ENCODE peak calls at places on chromosome 9, in nine cellular contexts. One of them, this sample, is unnamed.
A peak's percentile ranks its signal among the peaks of the same experiment; 100 is the strongest.

GRCh38 chr9:117734523-117735314 is 30.5 kb downstream of the TLR4 start:
- DNase-seq in IMR-90: no peak
- DNase-seq in mammary epithelial cell: peak; percentile 25
- DNase-seq in K562: no peak
- DNase-seq in fibroblast of lung: no peak
- DNase-seq in heart right ventricle: no peak
- DNase-seq in heart left ventricle: no peak
- DNase-seq in MM.1S: no peak
- DNase-seq in psoas muscle: no peak
- DNase-seq in this sample: no peak

GRCh38 chr9:130185494-130186005 is 13.3 kb downstream of the NCS1 start:
- DNase-seq in IMR-90: peak; percentile 53
- DNase-seq in mammary epithelial cell: no peak
- DNase-seq in K562: no peak
- DNase-seq in fibroblast of lung: peak; percentile 36
- DNase-seq in heart right ventricle: no peak
- DNase-seq in heart left ventricle: no peak
- DNase-seq in MM.1S: no peak
- DNase-seq in psoas muscle: no peak
- DNase-seq in this sample: no peak

GRCh38 chr9:134764870-134765269 is 115.7 kb upstream of the FCN2 start:
- DNase-seq in IMR-90: no peak
- DNase-seq in mammary epithelial cell: no peak
- DNase-seq in K562: no peak
- DNase-seq in fibroblast of lung: no peak
- DNase-seq in heart right ventricle: no peak
- DNase-seq in heart left ventricle: no peak
- DNase-seq in MM.1S: no peak
- DNase-seq in psoas muscle: no peak
- DNase-seq in this sample: no peak

GRCh38 chr9:129172816-129173215 is 5.2 kb downstream of the IER5L start:
- DNase-seq in IMR-90: no peak
- DNase-seq in mammary epithelial cell: no peak
- DNase-seq in K562: no peak
- DNase-seq in fibroblast of lung: no peak
- DNase-seq in heart right ventricle: peak; percentile 29
- DNase-seq in heart left ventricle: no peak
- DNase-seq in MM.1S: no peak
- DNase-seq in psoas muscle: no peak
- DNase-seq in this sample: no peak

GRCh38 chr9:132670359-132670815 is at the start of gene GTF3C4:
- DNase-seq in IMR-90: peak; percentile 12
- DNase-seq in mammary epithelial cell: peak; percentile 75
- DNase-seq in K562: peak; percentile 87
- DNase-seq in fibroblast of lung: peak; percentile 81
- DNase-seq in heart right ventricle: peak; percentile 88
- DNase-seq in heart left ventricle: peak; percentile 89
- DNase-seq in MM.1S: peak; percentile 78
- DNase-seq in psoas muscle: peak; percentile 92
- DNase-seq in this sample: peak; percentile 61

GRCh38 chr9:1505489-1505888 is 455.3 kb downstream of the DMRT2 start:
- DNase-seq in IMR-90: no peak
- DNase-seq in mammary epithelial cell: no peak
- DNase-seq in K562: no peak
- DNase-seq in fibroblast of lung: no peak
- DNase-seq in heart right ventricle: no peak
- DNase-seq in heart left ventricle: no peak
- DNase-seq in MM.1S: no peak
- DNase-seq in psoas muscle: no peak
- DNase-seq in this sample: no peak

GRCh38 chr9:72464819-72465218 is 56.6 kb upstream of the TMC1 start:
- DNase-seq in IMR-90: no peak
- DNase-seq in mammary epithelial cell: no peak
- DNase-seq in K562: no peak
- DNase-seq in fibroblast of lung: no peak
- DNase-seq in heart right ventricle: no peak
- DNase-seq in heart left ventricle: peak; percentile 12
- DNase-seq in MM.1S: no peak
- DNase-seq in psoas muscle: no peak
- DNase-seq in this sample: no peak

GRCh38 chr9:73080110-73080683 is 71.5 kb upstream of the ANXA1 start:
- DNase-seq in IMR-90: no peak
- DNase-seq in mammary epithelial cell: no peak
- DNase-seq in K562: no peak
- DNase-seq in fibroblast of lung: no peak
- DNase-seq in heart right ventricle: no peak
- DNase-seq in heart left ventricle: no peak
- DNase-seq in MM.1S: no peak
- DNase-seq in psoas muscle: no peak
- DNase-seq in this sample: peak; percentile 23

GRCh38 chr9:19162956-19163355 is 35.7 kb upstream of the PLIN2 start:
- DNase-seq in IMR-90: no peak
- DNase-seq in mammary epithelial cell: peak; percentile 67
- DNase-seq in K562: no peak
- DNase-seq in fibroblast of lung: peak; percentile 55
- DNase-seq in heart right ventricle: no peak
- DNase-seq in heart left ventricle: no peak
- DNase-seq in MM.1S: no peak
- DNase-seq in psoas muscle: peak; percentile 67
- DNase-seq in this sample: no peak

GRCh38 chr9:34557421-34558321 is 31.9 kb downstream of the CNTFR start:
- DNase-seq in IMR-90: no peak
- DNase-seq in mammary epithelial cell: no peak
- DNase-seq in K562: no peak
- DNase-seq in fibroblast of lung: no peak
- DNase-seq in heart right ventricle: no peak
- DNase-seq in heart left ventricle: no peak
- DNase-seq in MM.1S: no peak
- DNase-seq in psoas muscle: no peak
- DNase-seq in this sample: no peak

GRCh38 chr9:91038483-91039124 is 237.0 kb downstream of the SYK start:
- DNase-seq in IMR-90: no peak
- DNase-seq in mammary epithelial cell: no peak
- DNase-seq in K562: no peak
- DNase-seq in fibroblast of lung: no peak
- DNase-seq in heart right ventricle: no peak
- DNase-seq in heart left ventricle: no peak
- DNase-seq in MM.1S: no peak
- DNase-seq in psoas muscle: no peak
- DNase-seq in this sample: no peak

GRCh38 chr9:136531904-136532798 is 13.7 kb downstream of the NOTCH1 start:
- DNase-seq in IMR-90: no peak
- DNase-seq in mammary epithelial cell: no peak
- DNase-seq in K562: no peak
- DNase-seq in fibroblast of lung: no peak
- DNase-seq in heart right ventricle: no peak
- DNase-seq in heart left ventricle: no peak
- DNase-seq in MM.1S: no peak
- DNase-seq in psoas muscle: no peak
- DNase-seq in this sample: no peak

GRCh38 chr9:13163287-13163686 is 116.2 kb downstream of the MPDZ start:
- DNase-seq in IMR-90: no peak
- DNase-seq in mammary epithelial cell: no peak
- DNase-seq in K562: no peak
- DNase-seq in fibroblast of lung: no peak
- DNase-seq in heart right ventricle: no peak
- DNase-seq in heart left ventricle: no peak
- DNase-seq in MM.1S: no peak
- DNase-seq in psoas muscle: no peak
- DNase-seq in this sample: no peak

GRCh38 chr9:38414040-38414723 is 10.1 kb downstream of the IGFBPL1 start:
- DNase-seq in IMR-90: no peak
- DNase-seq in mammary epithelial cell: no peak
- DNase-seq in K562: no peak
- DNase-seq in fibroblast of lung: no peak
- DNase-seq in heart right ventricle: no peak
- DNase-seq in heart left ventricle: no peak
- DNase-seq in MM.1S: no peak
- DNase-seq in psoas muscle: no peak
- DNase-seq in this sample: no peak

DNA sequence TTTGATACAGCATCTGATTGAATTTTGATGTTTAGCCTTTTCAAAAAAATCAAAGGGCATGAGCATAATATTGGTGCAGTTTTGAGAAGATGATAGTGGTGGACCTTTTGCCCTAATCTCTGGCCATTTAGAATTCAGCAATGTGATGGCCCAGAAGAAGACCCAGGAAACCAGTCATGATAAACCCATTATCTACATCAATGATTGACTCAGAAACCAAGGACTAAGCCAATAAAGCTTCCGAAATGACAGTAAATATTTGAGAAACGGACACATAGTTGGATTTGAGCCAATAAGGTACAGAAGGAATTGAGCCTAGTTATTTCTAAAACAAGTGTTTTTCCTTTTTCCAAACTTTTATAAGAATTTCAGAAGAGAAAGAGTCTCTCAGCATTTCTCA is 1158.8 kb upstream of the DMAC1 start:
- DNase-seq in IMR-90: no peak
- DNase-seq in mammary epithelial cell: no peak
- DNase-seq in K562: no peak
- DNase-seq in fibroblast of lung: no peak
- DNase-seq in heart right ventricle: no peak
- DNase-seq in heart left ventricle: no peak
- DNase-seq in MM.1S: no peak
- DNase-seq in psoas muscle: no peak
- DNase-seq in this sample: no peak
- H3K27me3 ChIP-seq in IMR-90: no peaks in the 10 kb centered on the region
- H3K27me3 ChIP-seq in mammary epithelial cell: no peaks in the 10 kb centered on the region
- H3K27me3 ChIP-seq in K562: no peaks in the 10 kb centered on the region
- H3K27me3 ChIP-seq in fibroblast of lung: no peaks in the 10 kb centered on the region
- H3K27me3 ChIP-seq in heart right ventricle: no peaks in the 10 kb centered on the region
- H3K27me3 ChIP-seq in heart left ventricle: no peaks in the 10 kb centered on the region
- H3K27me3 ChIP-seq in MM.1S: no peaks in the 10 kb centered on the region
- H3K27me3 ChIP-seq in psoas muscle: no peaks in the 10 kb centered on the region
- H3K27me3 ChIP-seq in this sample: no peaks in the 10 kb centered on the region

GRCh38 chr9:84573098-84573497 is 96.4 kb upstream of the NTRK2 start:
- DNase-seq in IMR-90: no peak
- DNase-seq in mammary epithelial cell: no peak
- DNase-seq in K562: no peak
- DNase-seq in fibroblast of lung: no peak
- DNase-seq in heart right ventricle: no peak
- DNase-seq in heart left ventricle: no peak
- DNase-seq in MM.1S: no peak
- DNase-seq in psoas muscle: no peak
- DNase-seq in this sample: no peak

GRCh38 chr9:84575705-84576104 is 93.8 kb upstream of the NTRK2 start:
- DNase-seq in IMR-90: no peak
- DNase-seq in mammary epithelial cell: no peak
- DNase-seq in K562: no peak
- DNase-seq in fibroblast of lung: no peak
- DNase-seq in heart right ventricle: no peak
- DNase-seq in heart left ventricle: no peak
- DNase-seq in MM.1S: no peak
- DNase-seq in psoas muscle: no peak
- DNase-seq in this sample: no peak

GRCh38 chr9:84567776-84568175 is 101.8 kb upstream of the NTRK2 start:
- DNase-seq in IMR-90: no peak
- DNase-seq in mammary epithelial cell: no peak
- DNase-seq in K562: no peak
- DNase-seq in fibroblast of lung: no peak
- DNase-seq in heart right ventricle: no peak
- DNase-seq in heart left ventricle: no peak
- DNase-seq in MM.1S: no peak
- DNase-seq in psoas muscle: no peak
- DNase-seq in this sample: no peak

GRCh38 chr9:84570482-84571154 is 98.9 kb upstream of the NTRK2 start:
- DNase-seq in IMR-90: no peak
- DNase-seq in mammary epithelial cell: no peak
- DNase-seq in K562: no peak
- DNase-seq in fibroblast of lung: no peak
- DNase-seq in heart right ventricle: no peak
- DNase-seq in heart left ventricle: no peak
- DNase-seq in MM.1S: no peak
- DNase-seq in psoas muscle: no peak
- DNase-seq in this sample: no peak
- H3K4me1 ChIP-seq in IMR-90: no peaks in the 10 kb centered on the region
- H3K4me1 ChIP-seq in mammary epithelial cell: no peaks in the 10 kb centered on the region
- H3K4me1 ChIP-seq in K562: no peaks in the 10 kb centered on the region
- H3K4me1 ChIP-seq in fibroblast of lung: no peaks in the 10 kb centered on the region
- H3K4me1 ChIP-seq in heart right ventricle: no peaks in the 10 kb centered on the region
- H3K4me1 ChIP-seq in heart left ventricle: no peaks in the 10 kb centered on the region
- H3K4me1 ChIP-seq in MM.1S: no peaks in the 10 kb centered on the region
- H3K4me1 ChIP-seq in psoas muscle: no peaks in the 10 kb centered on the region
- H3K4me1 ChIP-seq in this sample: no peaks in the 10 kb centered on the region

DNA sequence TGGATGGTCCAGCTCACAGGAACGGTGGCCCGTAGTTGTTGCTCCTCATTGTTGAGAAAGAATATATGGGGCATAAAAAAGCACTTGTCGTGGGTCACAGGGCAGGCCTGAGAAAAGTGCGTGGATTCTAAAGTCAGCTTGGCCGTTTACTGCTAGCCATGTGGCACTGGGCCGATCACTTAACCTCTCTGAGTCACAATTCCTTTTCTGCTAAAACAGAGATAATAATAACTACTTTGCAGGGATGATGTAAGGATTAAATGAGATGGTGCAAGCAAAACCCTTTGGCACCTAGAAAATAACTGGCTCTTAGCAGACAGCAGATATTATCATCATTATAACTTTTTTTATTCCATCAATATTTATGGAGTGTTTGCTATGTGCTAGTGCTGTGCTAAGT is 579.7 kb downstream of the CCDC171 start:
- DNase-seq in IMR-90: peak; percentile 47
- DNase-seq in mammary epithelial cell: no peak
- DNase-seq in K562: no peak
- DNase-seq in fibroblast of lung: no peak
- DNase-seq in heart right ventricle: no peak
- DNase-seq in heart left ventricle: no peak
- DNase-seq in MM.1S: no peak
- DNase-seq in psoas muscle: no peak
- DNase-seq in this sample: no peak
- H3K27me3 ChIP-seq in IMR-90: no peaks in the 10 kb centered on the region
- H3K27me3 ChIP-seq in mammary epithelial cell: no peaks in the 10 kb centered on the region
- H3K27me3 ChIP-seq in K562: no peaks in the 10 kb centered on the region
- H3K27me3 ChIP-seq in fibroblast of lung: no peaks in the 10 kb centered on the region
- H3K27me3 ChIP-seq in heart right ventricle: no peaks in the 10 kb centered on the region
- H3K27me3 ChIP-seq in heart left ventricle: peaks cover 3% of the 10 kb centered on the region
- H3K27me3 ChIP-seq in MM.1S: no peaks in the 10 kb centered on the region
- H3K27me3 ChIP-seq in psoas muscle: no peaks in the 10 kb centered on the region
- H3K27me3 ChIP-seq in this sample: no peaks in the 10 kb centered on the region

DNA sequence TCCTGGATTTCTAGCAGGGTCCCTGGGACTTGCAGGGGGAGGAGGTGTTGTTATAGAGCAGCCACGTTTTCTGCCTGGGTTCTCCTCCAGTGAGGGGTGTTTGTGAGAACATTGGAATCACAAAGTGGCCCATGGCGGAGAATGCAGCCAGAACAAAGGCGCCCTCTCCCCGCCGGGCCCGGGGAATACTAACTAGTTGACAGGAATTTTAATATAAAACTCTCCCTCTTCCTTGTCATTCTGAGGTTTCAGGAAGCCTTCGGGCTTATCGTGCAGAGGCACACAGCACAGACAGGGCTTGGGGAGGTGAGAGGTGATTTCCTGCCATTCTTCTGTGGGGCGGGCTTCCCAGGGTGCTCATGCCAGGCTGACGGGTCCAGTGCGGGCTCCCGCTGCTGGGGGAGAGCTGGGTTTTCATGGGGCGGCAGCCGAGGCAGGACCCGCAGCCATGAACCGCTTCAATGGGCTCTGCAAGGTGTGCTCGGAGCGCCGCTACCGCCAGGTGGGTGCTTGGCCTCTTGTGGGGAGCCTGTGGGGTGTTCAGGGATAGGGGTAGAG is 37.7 kb downstream of the RGS3 start:
- DNase-seq in IMR-90: no peak
- DNase-seq in mammary epithelial cell: no peak
- DNase-seq in K562: no peak
- DNase-seq in fibroblast of lung: no peak
- DNase-seq in heart right ventricle: peak; percentile 61
- DNase-seq in heart left ventricle: peak; percentile 69
- DNase-seq in MM.1S: no peak
- DNase-seq in psoas muscle: no peak
- DNase-seq in this sample: no peak
- H3K4me1 ChIP-seq in IMR-90: peaks cover 7% of the 10 kb centered on the region
- H3K4me1 ChIP-seq in mammary epithelial cell: no peaks in the 10 kb centered on the region
- H3K4me1 ChIP-seq in K562: no peaks in the 10 kb centered on the region
- H3K4me1 ChIP-seq in fibroblast of lung: peaks cover 2% of the 10 kb centered on the region
- H3K4me1 ChIP-seq in heart right ventricle: peaks cover 37% of the 10 kb centered on the region
- H3K4me1 ChIP-seq in heart left ventricle: no peaks in the 10 kb centered on the region
- H3K4me1 ChIP-seq in MM.1S: peaks cover 13% of the 10 kb centered on the region
- H3K4me1 ChIP-seq in psoas muscle: no peaks in the 10 kb centered on the region
- H3K4me1 ChIP-seq in this sample: peaks cover 5% of the 10 kb centered on the region

This sample was measured in PC-3.